ENCODE peak calls at places on chromosomes 5 and 9, in ten cellular contexts. X is right atrium auricular region, O is AG04449, N is thyroid gland, H is cardiac muscle cell, K is ascending aorta, Z is endothelial cell, S is H1, B is neural progenitor cell, F is WTC11. L is an unnamed sample.

GRCh38 chr5:146192571-146193043 is 10.2 kb upstream of the LARS1 start:
- DNase-seq in H (no peak), S (no peak), X (no peak), B (no peak), Z (no peak), N (no peak), O (no peak), K (no peak), F (no peak), L (no peak)

GRCh38 chr9:34552606-34552981 is 29.8 kb upstream of the ENHO start:
- DNase-seq in H (no peak), X (no peak), B (no peak), Z (no peak), F (no peak), K (peak; percentile 38), O (no peak), N (no peak), S (no peak), L (no peak)

GRCh38 chr5:31531543-31531887 is 378 bp downstream of the DROSHA start:
- DNase-seq in F (no peak), Z (peak; percentile 37), O (no peak), S (no peak), N (peak; percentile 13), H (peak; percentile 26), K (no peak), B (peak; percentile 39), X (no peak), L (peak; percentile 8)

GRCh38 chr5:93887678-93888077 is 146.3 kb upstream of the POU5F2 start:
- DNase-seq in O (no peak), S (no peak), Z (no peak), H (no peak), B (no peak), F (no peak), X (no peak), N (no peak), K (no peak), L (no peak)

GRCh38 chr5:88393082-88393481 is 124.4 kb upstream of the TMEM161B start:
- DNase-seq in S (no peak), B (no peak), N (no peak), K (no peak), Z (no peak), O (no peak), F (no peak), X (no peak), H (no peak), L (no peak)

GRCh38 chr9:68515304-68516017 is 25.2 kb downstream of the TMEM252 start:
- DNase-seq in H (peak; percentile 94), O (no peak), K (peak; percentile 81), Z (no peak), B (no peak), F (no peak), X (no peak), S (no peak), N (no peak), L (no peak)

GRCh38 chr9:136617746-136618577 is 44.8 kb upstream of the EGFL7 start:
- DNase-seq in Z (no peak), S (peak; percentile 46), K (no peak), X (no peak), F (no peak), H (no peak), O (no peak), B (no peak), N (no peak), L (no peak)

GRCh38 chr9:111937781-111938426 is 41.3 kb downstream of the UGCG start:
- DNase-seq in S (no peak), H (peak; percentile 79), F (no peak), N (peak; percentile 4), B (no peak), Z (no peak), O (no peak), K (peak; percentile 68), X (no peak), L (no peak)

GRCh38 chr9:137226338-137227056 is 805 bp upstream of the RNF224 start:
- DNase-seq in H (no peak), B (no peak), Z (no peak), N (no peak), S (no peak), O (no peak), F (no peak), K (no peak), X (no peak), L (no peak)

GRCh38 chr5:132073231-132074013 is at the start of gene CSF2:
- DNase-seq in K (no peak), B (no peak), S (no peak), H (no peak), O (no peak), Z (no peak), N (no peak), F (no peak), X (no peak), L (no peak)

GRCh38 chr5:173247504-173247903 is 12.5 kb upstream of the NKX2-5 start:
- DNase-seq in H (no peak), Z (no peak), S (no peak), N (no peak), B (no peak), X (no peak), O (no peak), F (no peak), K (no peak), L (no peak)

GRCh38 chr5:56095579-56096102 is 100.9 kb upstream of the IL6ST start:
- DNase-seq in K (no peak), X (no peak), H (no peak), Z (no peak), S (no peak), N (no peak), O (no peak), B (no peak), F (no peak), L (no peak)

GRCh38 chr5:74320526-74320925 is 320.0 kb downstream of the ENC1 start:
- DNase-seq in F (no peak), Z (no peak), O (no peak), S (no peak), H (no peak), K (no peak), X (no peak), N (no peak), B (no peak), L (no peak)

GRCh38 chr9:133429216-133429613 is 7.0 kb downstream of the ADAMTS13 start:
- DNase-seq in O (no peak), X (no peak), N (no peak), Z (no peak), B (peak; percentile 46), K (no peak), F (peak; percentile 62), H (no peak), S (peak; percentile 66), L (no peak)

GRCh38 chr9:133430244-133430643 is 8.1 kb downstream of the ADAMTS13 start:
- DNase-seq in N (no peak), O (no peak), B (no peak), Z (no peak), K (no peak), S (no peak), F (no peak), X (no peak), H (no peak), L (no peak)

GRCh38 chr9:133427658-133428348 is 5.6 kb downstream of the ADAMTS13 start:
- DNase-seq in H (no peak), K (no peak), N (no peak), Z (no peak), X (no peak), O (no peak), B (no peak), F (no peak), S (no peak), L (no peak)

GRCh38 chr9:133428579-133429215 is 6.5 kb downstream of the ADAMTS13 start:
- DNase-seq in B (peak; percentile 87), H (peak; percentile 16), Z (peak; percentile 40), X (no peak), O (no peak), N (peak; percentile 51), F (peak; percentile 72), S (peak; percentile 78), K (no peak), L (no peak)

GRCh38 chr9:133429641-133430161 is 7.5 kb downstream of the ADAMTS13 start:
- DNase-seq in S (peak; percentile 88), H (peak; percentile 42), Z (peak; percentile 75), O (no peak), N (peak; percentile 51), X (no peak), F (peak; percentile 88), B (peak; percentile 83), K (no peak), L (peak; percentile 45)
- TF ChIP-seq CTCF in S (peak; percentile 55), H (peak; percentile 45), Z (no peak), O (peak; percentile 68), N (peak; percentile 27), X (peak; percentile 52), F (no peak), B (peak; percentile 66), K (no peak), L (peak; percentile 62)

GRCh38 chr9:22446950-22447606 is 454 bp downstream of the DMRTA1 start:
- DNase-seq in N (peak; percentile 73), B (peak; percentile 82), Z (peak; percentile 72), O (no peak), X (no peak), K (no peak), F (peak; percentile 69), S (peak; percentile 86), H (peak; percentile 29), L (peak; percentile 56)
- TF ChIP-seq CTCF in N (peak; percentile 9), B (peak; percentile 46), Z (no peak), O (peak; percentile 12), X (peak; percentile 42), K (no peak), F (no peak), S (no peak), H (peak; percentile 22), L (peak; percentile 48)

DNA sequence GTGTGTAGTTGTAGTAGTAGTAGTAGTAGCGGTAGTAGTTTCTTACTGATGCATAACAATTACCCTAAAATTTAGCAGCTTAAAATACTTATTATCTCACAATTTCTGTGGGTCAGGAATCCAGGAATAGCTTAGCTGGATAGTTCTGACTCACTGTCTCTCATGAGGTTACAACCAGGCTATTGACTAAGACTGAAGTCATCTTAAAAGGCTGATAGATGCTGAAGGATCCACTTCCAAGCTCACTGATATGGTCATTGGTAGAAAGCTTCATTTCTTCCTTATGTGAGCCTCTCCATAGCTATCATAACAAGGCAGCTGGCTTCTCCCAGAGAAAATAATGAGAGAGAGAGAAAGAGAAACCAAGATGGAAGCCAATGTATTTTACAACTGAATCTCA is 147.5 kb upstream of the FBXL17 start:
- DNase-seq in K (no peak), X (no peak), S (no peak), O (peak; percentile 33), N (no peak), B (no peak), F (no peak), H (peak; percentile 47), Z (no peak), L (no peak)
- TF ChIP-seq CTCF in K (no peak), X (no peak), S (no peak), O (no peak), N (no peak), B (no peak), F (no peak), H (no peak), Z (no peak), L (no peak)

GRCh38 chr5:133746834-133747233 is 134.5 kb upstream of the FSTL4 start:
- DNase-seq in N (no peak), O (no peak), H (no peak), X (no peak), Z (peak; percentile 8), B (peak; percentile 12), S (peak; percentile 67), K (peak; percentile 16), F (peak; percentile 43), L (no peak)
- TF ChIP-seq CTCF in N (no peak), O (no peak), H (peak; percentile 12), X (no peak), Z (peak; percentile 50), B (peak; percentile 40), S (peak; percentile 43), K (no peak), F (peak; percentile 23), L (peak; percentile 52)

GRCh38 chr9:78004478-78005229 is 27.0 kb downstream of the GNAQ start:
- DNase-seq in F (no peak), N (no peak), S (no peak), X (no peak), H (peak; percentile 38), K (no peak), Z (no peak), O (no peak), B (no peak), L (no peak)
- TF ChIP-seq CTCF in F (no peak), N (no peak), S (no peak), X (no peak), H (peak; percentile 39), K (no peak), Z (peak; percentile 49), O (no peak), B (peak; percentile 28), L (peak; percentile 53)